ENCODE peak calls at places on chromosomes 1 and 21, in eight cellular contexts. S is NCI-H510A; Y is astrocyte of the cerebellum; U is caudate nucleus; D is lung microvascular endothelial cell; R is HEK293T; P is activated naive CD4-positive, alpha-beta T cell; B is NCI-H460. W is an unnamed sample.

GRCh38 chr1:19650416-19651140 is 6.5 kb downstream of the NBL1 start:
- DNase-seq in S (peak), Y (no peak), U (no peak), D (no peak), R (no peak), P (no peak), B (no peak), W (no peak)

GRCh38 chr1:15958111-15958510 is 17.8 kb downstream of the ZBTB17 start:
- DNase-seq in S (no peak), Y (no peak), U (no peak), D (peak), R (no peak), P (no peak), B (no peak), W (no peak)

GRCh38 chr1:96968582-96969378 is 247.2 kb downstream of the PTBP2 start:
- DNase-seq in S (no peak), Y (no peak), U (peak), D (no peak), R (no peak), P (no peak), B (no peak), W (no peak)

GRCh38 chr1:234670936-234671628 is 61.1 kb upstream of the IRF2BP2 start:
- DNase-seq in S (peak), Y (no peak), U (no peak), D (no peak), R (no peak), P (no peak), B (no peak), W (peak)

GRCh38 chr1:119554188-119554587 is 47.2 kb downstream of the HSD3B1 start:
- DNase-seq in S (peak), Y (peak), U (peak), D (peak), R (no peak), P (no peak), B (no peak), W (no peak)

GRCh38 chr1:54927475-54928240 is 40.7 kb upstream of the DHCR24 start:
- DNase-seq in S (no peak), Y (no peak), U (no peak), D (no peak), R (no peak), P (no peak), B (no peak), W (no peak)

GRCh38 chr1:177256153-177256814 is 85.5 kb downstream of the BRINP2 start:
- DNase-seq in S (peak), Y (peak), U (peak), D (peak), R (peak), P (no peak), B (peak), W (no peak)

GRCh38 chr1:236176337-236177336 is 34.3 kb downstream of the GPR137B start:
- DNase-seq in S (no peak), Y (no peak), U (no peak), D (no peak), R (no peak), P (no peak), B (no peak), W (no peak)

GRCh38 chr1:189149547-189150375 is 1327.9 kb downstream of the BRINP3 start:
- DNase-seq in S (peak), Y (no peak), U (no peak), D (no peak), R (no peak), P (no peak), B (peak), W (no peak)

GRCh38 chr1:112454316-112454715 is 54.4 kb upstream of the WNT2B start:
- DNase-seq in S (no peak), Y (no peak), U (no peak), D (no peak), R (no peak), P (no peak), B (no peak), W (no peak)

GRCh38 chr1:235343726-235344125 is 15.4 kb downstream of the GGPS1 start:
- DNase-seq in S (no peak), Y (no peak), U (no peak), D (no peak), R (no peak), P (no peak), B (no peak), W (no peak)

GRCh38 chr1:208531003-208531750 is 287.0 kb upstream of the PLXNA2 start:
- DNase-seq in S (no peak), Y (no peak), U (no peak), D (no peak), R (no peak), P (no peak), B (no peak), W (no peak)

GRCh38 chr1:211920141-211920572 is 89.6 kb upstream of the LPGAT1 start:
- DNase-seq in S (no peak), Y (no peak), U (no peak), D (no peak), R (no peak), P (no peak), B (peak), W (no peak)

GRCh38 chr1:171715813-171716251 is 26.0 kb downstream of the VAMP4 start:
- DNase-seq in S (no peak), Y (no peak), U (no peak), D (peak), R (no peak), P (no peak), B (peak), W (no peak)

GRCh38 chr1:31062867-31063380 is 2.6 kb downstream of the PUM1 start:
- DNase-seq in S (no peak), Y (no peak), U (no peak), D (no peak), R (no peak), P (no peak), B (no peak), W (no peak)

GRCh38 chr1:160830321-160831153 is 32.1 kb downstream of the CD244 start:
- DNase-seq in S (peak), Y (no peak), U (no peak), D (peak), R (peak), P (peak), B (peak), W (no peak)

GRCh38 chr1:4006676-4007374 is 106.8 kb upstream of the C1orf174 start:
- DNase-seq in S (no peak), Y (no peak), U (no peak), D (no peak), R (no peak), P (no peak), B (no peak), W (no peak)

GRCh38 chr1:10211805-10212405 is 1.5 kb downstream of the KIF1B start:
- DNase-seq in S (peak), Y (no peak), U (no peak), D (no peak), R (no peak), P (no peak), B (no peak), W (no peak)

GRCh38 chr1:29249170-29249691 is 12.9 kb downstream of the PTPRU start:
- DNase-seq in S (no peak), Y (no peak), U (no peak), D (no peak), R (no peak), P (no peak), B (no peak), W (no peak)

GRCh38 chr1:230760360-230760827 is 13.2 kb downstream of the CAPN9 start:
- DNase-seq in S (no peak), Y (no peak), U (no peak), D (no peak), R (no peak), P (no peak), B (no peak), W (no peak)

GRCh38 chr1:40595623-40596022 is 64.2 kb downstream of the ZNF684 start:
- DNase-seq in S (no peak), Y (no peak), U (no peak), D (no peak), R (no peak), P (no peak), B (no peak), W (no peak)

GRCh38 chr1:241610056-241610815 is 29.9 kb downstream of the CHML start:
- DNase-seq in S (peak), Y (no peak), U (no peak), D (no peak), R (no peak), P (no peak), B (peak), W (no peak)

GRCh38 chr1:29713857-29714256 is 477.5 kb downstream of the PTPRU start:
- DNase-seq in S (no peak), Y (no peak), U (no peak), D (peak), R (no peak), P (no peak), B (no peak), W (no peak)

GRCh38 chr21:37915941-37916794 is at the start of gene KCNJ6:
- DNase-seq in S (peak), Y (peak), U (no peak), D (peak), R (peak), P (no peak), B (peak), W (no peak)

GRCh38 chr1:2575801-2576663 is 10.5 kb upstream of the PRXL2B start:
- DNase-seq in S (no peak), Y (no peak), U (no peak), D (no peak), R (no peak), P (no peak), B (no peak), W (no peak)

GRCh38 chr1:23178931-23179330 is 10.3 kb upstream of the LUZP1 start:
- DNase-seq in S (no peak), Y (no peak), U (no peak), D (peak), R (peak), P (no peak), B (no peak), W (no peak)

GRCh38 chr1:9294440-9294773 is 1.7 kb downstream of the SPSB1 start:
- DNase-seq in S (no peak), Y (peak), U (no peak), D (peak), R (no peak), P (no peak), B (no peak), W (no peak)

GRCh38 chr1:206476591-206476990 is 6.3 kb downstream of the IKBKE start:
- DNase-seq in S (no peak), Y (no peak), U (no peak), D (no peak), R (no peak), P (no peak), B (no peak), W (no peak)

GRCh38 chr1:15384301-15384901 is 25.3 kb upstream of the EFHD2 start:
- DNase-seq in S (no peak), Y (peak), U (peak), D (peak), R (no peak), P (no peak), B (no peak), W (peak)

GRCh38 chr1:2109581-2110021 is 59.4 kb downstream of the PRKCZ start:
- DNase-seq in S (no peak), Y (no peak), U (no peak), D (no peak), R (no peak), P (no peak), B (no peak), W (no peak)

GRCh38 chr1:54118704-54119103 is 34.1 kb downstream of the CDCP2 start:
- DNase-seq in S (no peak), Y (no peak), U (no peak), D (no peak), R (no peak), P (no peak), B (no peak), W (no peak)

GRCh38 chr1:238675241-238675640 is 711.1 kb upstream of the CHRM3 start:
- DNase-seq in S (no peak), Y (no peak), U (no peak), D (no peak), R (no peak), P (no peak), B (no peak), W (no peak)

GRCh38 chr21:31929548-31929947 is 56.7 kb downstream of the HUNK start:
- DNase-seq in S (peak), Y (no peak), U (no peak), D (no peak), R (no peak), P (no peak), B (no peak), W (no peak)

GRCh38 chr1:243477676-243478075 is 221.8 kb downstream of the SDCCAG8 start:
- DNase-seq in S (no peak), Y (no peak), U (no peak), D (no peak), R (no peak), P (no peak), B (no peak), W (no peak)

GRCh38 chr1:156677616-156678596 is 699 bp upstream of the NES start:
- DNase-seq in S (no peak), Y (peak), U (peak), D (peak), R (peak), P (no peak), B (peak), W (no peak)

W was measured in GM12878.